ENCODE peak calls at places on chromosome 6, in ten cellular contexts. D, N, A, G, C, F, U, E, O and M are unnamed samples.

GRCh38 chr6:24909281-24910216 is 26.2 kb downstream of the RIPOR2 start:
- DNase-seq in D (no peak), N (no peak), A (no peak), G (no peak), C (no peak), F (no peak), U (no peak), E (no peak), O (no peak), M (no peak)

GRCh38 chr6:52304917-52305316 is 20.4 kb upstream of the MCM3 start:
- DNase-seq in D (no peak), N (no peak), A (peak; percentile 56), G (no peak), C (no peak), F (no peak), U (no peak), E (no peak), O (peak; percentile 34), M (no peak)

GRCh38 chr6:158213925-158214674 is 46.0 kb downstream of the GTF2H5 start:
- DNase-seq in D (peak; percentile 46), N (peak; percentile 74), A (peak; percentile 91), G (peak; percentile 9), C (peak; percentile 49), F (peak; percentile 68), U (peak; percentile 34), E (peak; percentile 70), O (peak; percentile 83), M (peak; percentile 6)

GRCh38 chr6:26327450-26328264 is 37.3 kb upstream of the BTN3A2 start:
- DNase-seq in D (no peak), N (no peak), A (peak; percentile 74), G (peak; percentile 25), C (no peak), F (no peak), U (no peak), E (peak; percentile 28), O (peak; percentile 81), M (no peak)

GRCh38 chr6:40965046-40965445 is 74.0 kb downstream of the UNC5CL start:
- DNase-seq in D (no peak), N (no peak), A (no peak), G (no peak), C (no peak), F (no peak), U (no peak), E (no peak), O (peak; percentile 42), M (no peak)

GRCh38 chr6:47407295-47408281 is 70.0 kb upstream of the CD2AP start:
- DNase-seq in D (no peak), N (no peak), A (no peak), G (no peak), C (no peak), F (no peak), U (no peak), E (no peak), O (no peak), M (no peak)

GRCh38 chr6:131451330-131452195 is 121.5 kb upstream of the ARG1 start:
- DNase-seq in D (no peak), N (no peak), A (no peak), G (no peak), C (no peak), F (no peak), U (no peak), E (no peak), O (no peak), M (no peak)

GRCh38 chr6:149887343-149887742 is 10.6 kb downstream of the RAET1E start:
- DNase-seq in D (no peak), N (no peak), A (peak; percentile 66), G (no peak), C (peak; percentile 86), F (no peak), U (no peak), E (no peak), O (peak; percentile 89), M (no peak)

GRCh38 chr6:156687875-156688549 is 89.2 kb upstream of the ARID1B start:
- DNase-seq in D (no peak), N (peak; percentile 47), A (peak; percentile 57), G (no peak), C (no peak), F (peak; percentile 65), U (no peak), E (peak; percentile 35), O (peak; percentile 14), M (no peak)

GRCh38 chr6:119493980-119494379 is 144.4 kb upstream of the MAN1A1 start:
- DNase-seq in D (no peak), N (no peak), A (no peak), G (no peak), C (peak; percentile 10), F (no peak), U (no peak), E (no peak), O (no peak), M (no peak)

GRCh38 chr6:118985123-118985830 is 50.3 kb upstream of the MCM9 start:
- DNase-seq in D (no peak), N (no peak), A (no peak), G (no peak), C (no peak), F (no peak), U (no peak), E (no peak), O (no peak), M (no peak)

GRCh38 chr6:47042238-47042843 is at the start of gene ADGRF1:
- DNase-seq in D (no peak), N (no peak), A (no peak), G (no peak), C (peak; percentile 60), F (no peak), U (no peak), E (peak; percentile 21), O (no peak), M (no peak)

GRCh38 chr6:21609881-21610329 is 16.4 kb downstream of the SOX4 start:
- DNase-seq in D (no peak), N (no peak), A (no peak), G (no peak), C (no peak), F (no peak), U (no peak), E (no peak), O (no peak), M (no peak)

GRCh38 chr6:13436691-13437568 is 50.5 kb downstream of the GFOD1 start:
- DNase-seq in D (no peak), N (no peak), A (no peak), G (no peak), C (no peak), F (no peak), U (no peak), E (no peak), O (no peak), M (no peak)

GRCh38 chr6:28775052-28775376 is 148.8 kb downstream of the TRIM27 start:
- DNase-seq in D (no peak), N (no peak), A (no peak), G (no peak), C (no peak), F (no peak), U (no peak), E (no peak), O (no peak), M (no peak)
- H3K27ac ChIP-seq in D (no peak overlapping the region), N (no peak overlapping the region), A (no peak overlapping the region), G (no peak overlapping the region), C (no peak overlapping the region), F (no peak overlapping the region), U (no peak overlapping the region), E (no peak overlapping the region), O (no peak overlapping the region), M (no peak overlapping the region)

GRCh38 chr6:126631343-126631742 is 291.4 kb downstream of the CENPW start:
- DNase-seq in D (no peak), N (no peak), A (peak; percentile 2), G (no peak), C (no peak), F (no peak), U (no peak), E (no peak), O (no peak), M (no peak)

GRCh38 chr6:126633362-126633761 is 293.4 kb downstream of the CENPW start:
- DNase-seq in D (no peak), N (no peak), A (no peak), G (no peak), C (no peak), F (no peak), U (no peak), E (no peak), O (no peak), M (no peak)

GRCh38 chr6:126628125-126628524 is 288.2 kb downstream of the CENPW start:
- DNase-seq in D (no peak), N (no peak), A (no peak), G (no peak), C (no peak), F (no peak), U (no peak), E (no peak), O (no peak), M (no peak)

GRCh38 chr6:126632271-126632670 is 292.4 kb downstream of the CENPW start:
- DNase-seq in D (no peak), N (no peak), A (no peak), G (no peak), C (no peak), F (no peak), U (no peak), E (no peak), O (no peak), M (no peak)
- H3K27ac ChIP-seq in D (no peak overlapping the region), N (no peak overlapping the region), A (no peak overlapping the region), G (no peak overlapping the region), C (no peak overlapping the region), F (no peak overlapping the region), U (no peak overlapping the region), E (no peak overlapping the region), O (no peak overlapping the region), M (no peak overlapping the region)

DNA sequence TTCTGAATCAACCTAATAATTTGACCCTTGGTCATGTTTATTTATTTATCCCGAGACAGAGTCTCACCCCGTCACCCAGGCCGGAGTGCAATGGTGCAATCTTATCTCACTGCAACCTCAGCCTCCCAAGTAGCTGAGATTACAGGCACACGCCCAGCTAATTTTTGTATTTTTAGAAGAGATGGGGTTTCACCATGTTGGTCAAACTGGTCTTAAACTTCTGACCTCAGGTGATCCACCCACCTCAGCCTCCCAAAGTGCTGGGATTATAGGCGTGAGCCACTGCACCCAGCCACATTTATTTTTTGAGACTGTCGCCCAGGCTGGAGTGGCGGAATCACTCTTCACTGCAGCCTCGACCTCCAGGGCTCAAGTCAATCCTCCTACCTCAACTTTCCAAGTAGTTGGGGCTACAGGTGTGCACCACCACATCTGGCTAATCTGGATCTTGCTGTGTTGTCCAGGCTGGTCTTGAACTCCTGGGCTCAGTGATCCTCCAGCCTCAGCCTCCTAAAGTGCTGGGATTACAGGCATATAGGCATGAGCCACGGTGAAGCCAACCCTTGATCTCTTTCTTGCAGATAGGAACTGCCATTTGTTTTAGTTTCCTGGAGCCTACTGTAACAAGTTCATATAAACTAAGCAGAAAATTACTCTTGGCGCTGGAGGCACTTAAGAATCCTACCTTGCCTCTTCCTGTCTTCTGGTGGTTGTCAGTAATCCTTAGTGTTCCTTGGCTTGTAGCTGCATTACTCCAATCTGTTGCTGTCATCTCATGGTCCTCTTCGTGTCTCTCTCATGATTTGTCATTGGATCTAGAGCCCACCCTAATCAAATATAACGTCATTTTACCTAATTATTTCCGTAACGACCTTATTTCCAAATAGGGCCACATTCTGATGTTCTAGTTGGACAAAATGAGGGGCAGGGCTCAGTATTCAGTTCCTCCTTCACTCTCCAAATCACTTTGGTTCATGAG is 2.3 kb downstream of the RPS18 start:
- DNase-seq in D (no peak), N (no peak), A (no peak), G (no peak), C (no peak), F (no peak), U (no peak), E (no peak), O (no peak), M (no peak)
- H3K27ac ChIP-seq in D (no peak overlapping the region), N (no peak overlapping the region), A (peak overlapping the region; percentile 8), G (no peak overlapping the region), C (peak overlapping the region; percentile 75), F (no peak overlapping the region), U (peak overlapping the region; percentile 5), E (peak overlapping the region; percentile 92), O (no peak overlapping the region), M (no peak overlapping the region)

GRCh38 chr6:35635601-35636597 is 52.8 kb downstream of the FKBP5 start:
- DNase-seq in D (no peak), N (no peak), A (no peak), G (no peak), C (no peak), F (no peak), U (no peak), E (no peak), O (peak; percentile 53), M (no peak)
- H3K27ac ChIP-seq in D (no peak overlapping the region), N (no peak overlapping the region), A (no peak overlapping the region), G (no peak overlapping the region), C (no peak overlapping the region), F (no peak overlapping the region), U (no peak overlapping the region), E (no peak overlapping the region), O (peak overlapping the region; percentile 32), M (no peak overlapping the region)